ENCODE peak calls at places on chromosomes 3 and 15, in seven cellular contexts. One of them, this sample, is unnamed.

GRCh38 chr3:124260206-124260915 is 268.4 kb upstream of the ROPN1 start:
- DNase-seq in IMR-90: peak; percentile 73
- DNase-seq in AG04450: peak; percentile 50
- DNase-seq in epithelial cell of esophagus: peak; percentile 70
- DNase-seq in tibial nerve: peak; percentile 34
- DNase-seq in brain microvascular endothelial cell: peak; percentile 65
- DNase-seq in gastrocnemius medialis: peak; percentile 65
- DNase-seq in this sample: peak; percentile 51

GRCh38 chr3:48406443-48407431 is 23.1 kb downstream of the PLXNB1 start:
- DNase-seq in IMR-90: no peak
- DNase-seq in AG04450: no peak
- DNase-seq in epithelial cell of esophagus: no peak
- DNase-seq in tibial nerve: peak; percentile 3
- DNase-seq in brain microvascular endothelial cell: no peak
- DNase-seq in gastrocnemius medialis: no peak
- DNase-seq in this sample: no peak

GRCh38 chr15:29925227-29926082 is 103.2 kb upstream of the TJP1 start:
- DNase-seq in IMR-90: peak; percentile 80
- DNase-seq in AG04450: peak; percentile 44
- DNase-seq in epithelial cell of esophagus: peak; percentile 95
- DNase-seq in tibial nerve: peak; percentile 39
- DNase-seq in brain microvascular endothelial cell: peak; percentile 86
- DNase-seq in gastrocnemius medialis: no peak
- DNase-seq in this sample: peak; percentile 59

GRCh38 chr3:65595222-65595996 is 443.3 kb downstream of the MAGI1 start:
- DNase-seq in IMR-90: no peak
- DNase-seq in AG04450: no peak
- DNase-seq in epithelial cell of esophagus: no peak
- DNase-seq in tibial nerve: no peak
- DNase-seq in brain microvascular endothelial cell: no peak
- DNase-seq in gastrocnemius medialis: no peak
- DNase-seq in this sample: no peak

GRCh38 chr3:38960953-38961622 is 90.7 kb downstream of the SCN11A start:
- DNase-seq in IMR-90: peak; percentile 41
- DNase-seq in AG04450: no peak
- DNase-seq in epithelial cell of esophagus: peak; percentile 66
- DNase-seq in tibial nerve: peak; percentile 17
- DNase-seq in brain microvascular endothelial cell: peak; percentile 42
- DNase-seq in gastrocnemius medialis: no peak
- DNase-seq in this sample: peak; percentile 4

GRCh38 chr3:16427309-16427965 is 86.1 kb downstream of the RFTN1 start:
- DNase-seq in IMR-90: peak; percentile 97
- DNase-seq in AG04450: peak; percentile 89
- DNase-seq in epithelial cell of esophagus: peak; percentile 66
- DNase-seq in tibial nerve: peak; percentile 59
- DNase-seq in brain microvascular endothelial cell: peak; percentile 86
- DNase-seq in gastrocnemius medialis: peak; percentile 28
- DNase-seq in this sample: peak; percentile 60

GRCh38 chr3:56845505-56845904 is 43.8 kb upstream of the ARHGEF3 start:
- DNase-seq in IMR-90: no peak
- DNase-seq in AG04450: no peak
- DNase-seq in epithelial cell of esophagus: no peak
- DNase-seq in tibial nerve: no peak
- DNase-seq in brain microvascular endothelial cell: no peak
- DNase-seq in gastrocnemius medialis: no peak
- DNase-seq in this sample: no peak

GRCh38 chr3:54243262-54243931 is 121.0 kb downstream of the CACNA2D3 start:
- DNase-seq in IMR-90: no peak
- DNase-seq in AG04450: no peak
- DNase-seq in epithelial cell of esophagus: peak; percentile 11
- DNase-seq in tibial nerve: no peak
- DNase-seq in brain microvascular endothelial cell: no peak
- DNase-seq in gastrocnemius medialis: no peak
- DNase-seq in this sample: no peak

GRCh38 chr3:159844801-159845261 is 143.8 kb upstream of the IL12A start:
- DNase-seq in IMR-90: no peak
- DNase-seq in AG04450: no peak
- DNase-seq in epithelial cell of esophagus: no peak
- DNase-seq in tibial nerve: no peak
- DNase-seq in brain microvascular endothelial cell: no peak
- DNase-seq in gastrocnemius medialis: no peak
- DNase-seq in this sample: no peak

DNA sequence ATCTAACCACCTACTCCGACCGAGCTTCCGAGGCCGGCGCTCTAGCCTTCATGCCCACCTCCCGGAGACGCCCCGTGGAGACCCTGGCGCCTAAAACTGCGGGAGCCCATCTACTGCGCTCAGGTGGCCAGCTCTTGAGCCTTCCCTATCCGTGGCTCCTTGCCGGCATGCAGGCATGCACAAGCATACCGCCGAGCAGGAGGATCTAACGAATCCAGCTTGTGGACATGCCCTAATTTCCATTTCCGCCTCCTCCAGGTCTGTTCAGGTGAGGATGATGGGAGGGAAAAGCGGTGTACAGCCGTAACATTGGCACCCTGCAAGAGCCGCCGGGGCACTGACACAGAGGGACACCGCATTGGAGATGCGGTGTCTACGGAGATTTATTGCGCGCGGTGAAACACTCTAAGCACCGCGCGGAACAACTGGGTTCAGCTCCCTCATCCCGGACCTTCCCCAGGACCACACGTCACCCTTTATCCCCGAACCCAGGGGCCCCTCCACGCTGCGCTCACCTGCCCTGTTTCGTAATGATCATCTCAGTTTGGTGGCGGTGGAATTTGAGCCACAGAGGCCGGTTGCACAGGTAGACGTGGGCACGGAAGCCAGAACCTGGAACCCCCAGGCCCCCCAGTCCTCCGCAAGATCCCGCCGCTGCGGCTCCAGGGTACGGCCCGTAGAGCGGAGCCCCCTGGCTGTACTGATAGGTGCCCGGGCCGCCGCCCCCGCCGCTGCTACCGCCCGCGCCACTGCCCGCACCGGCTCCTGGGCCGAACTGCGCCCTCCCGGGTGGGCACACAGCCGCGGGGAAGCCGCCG is 1.0 kb downstream of the EOMES start:
- DNase-seq in IMR-90: no peak
- DNase-seq in AG04450: no peak
- DNase-seq in epithelial cell of esophagus: peak; percentile 70
- DNase-seq in tibial nerve: no peak
- DNase-seq in brain microvascular endothelial cell: no peak
- DNase-seq in gastrocnemius medialis: no peak
- DNase-seq in this sample: no peak
- TF ChIP-seq CTCF in IMR-90: no peak
- TF ChIP-seq CTCF in AG04450: peak; percentile 4
- TF ChIP-seq CTCF in epithelial cell of esophagus: no peak
- TF ChIP-seq CTCF in tibial nerve: no peak
- TF ChIP-seq CTCF in brain microvascular endothelial cell: no peak
- TF ChIP-seq CTCF in gastrocnemius medialis: no peak
- TF ChIP-seq CTCF in this sample: no peak

GRCh38 chr15:39124155-39124924 is 456.5 kb upstream of the THBS1 start:
- DNase-seq in IMR-90: peak; percentile 78
- DNase-seq in AG04450: no peak
- DNase-seq in epithelial cell of esophagus: peak; percentile 35
- DNase-seq in tibial nerve: no peak
- DNase-seq in brain microvascular endothelial cell: no peak
- DNase-seq in gastrocnemius medialis: no peak
- DNase-seq in this sample: no peak
- H3K4me3 ChIP-seq in IMR-90: no peak overlapping the region
- H3K4me3 ChIP-seq in AG04450: no peak overlapping the region
- H3K4me3 ChIP-seq in epithelial cell of esophagus: no peak overlapping the region
- H3K4me3 ChIP-seq in tibial nerve: no peak overlapping the region
- H3K4me3 ChIP-seq in brain microvascular endothelial cell: no peak overlapping the region
- H3K4me3 ChIP-seq in gastrocnemius medialis: no peak overlapping the region
- H3K4me3 ChIP-seq in this sample: no peak overlapping the region

GRCh38 chr3:61222428-61222827 is 28.8 kb downstream of the FHIT start:
- DNase-seq in IMR-90: no peak
- DNase-seq in AG04450: no peak
- DNase-seq in epithelial cell of esophagus: no peak
- DNase-seq in tibial nerve: no peak
- DNase-seq in brain microvascular endothelial cell: no peak
- DNase-seq in gastrocnemius medialis: no peak
- DNase-seq in this sample: no peak

GRCh38 chr3:61224823-61225222 is 26.4 kb downstream of the FHIT start:
- DNase-seq in IMR-90: no peak
- DNase-seq in AG04450: no peak
- DNase-seq in epithelial cell of esophagus: no peak
- DNase-seq in tibial nerve: no peak
- DNase-seq in brain microvascular endothelial cell: no peak
- DNase-seq in gastrocnemius medialis: no peak
- DNase-seq in this sample: no peak

GRCh38 chr3:61218508-61218907 is 32.7 kb downstream of the FHIT start:
- DNase-seq in IMR-90: no peak
- DNase-seq in AG04450: no peak
- DNase-seq in epithelial cell of esophagus: no peak
- DNase-seq in tibial nerve: no peak
- DNase-seq in brain microvascular endothelial cell: no peak
- DNase-seq in gastrocnemius medialis: no peak
- DNase-seq in this sample: no peak

GRCh38 chr3:61227799-61228198 is 23.5 kb downstream of the FHIT start:
- DNase-seq in IMR-90: no peak
- DNase-seq in AG04450: no peak
- DNase-seq in epithelial cell of esophagus: no peak
- DNase-seq in tibial nerve: no peak
- DNase-seq in brain microvascular endothelial cell: no peak
- DNase-seq in gastrocnemius medialis: no peak
- DNase-seq in this sample: no peak

DNA sequence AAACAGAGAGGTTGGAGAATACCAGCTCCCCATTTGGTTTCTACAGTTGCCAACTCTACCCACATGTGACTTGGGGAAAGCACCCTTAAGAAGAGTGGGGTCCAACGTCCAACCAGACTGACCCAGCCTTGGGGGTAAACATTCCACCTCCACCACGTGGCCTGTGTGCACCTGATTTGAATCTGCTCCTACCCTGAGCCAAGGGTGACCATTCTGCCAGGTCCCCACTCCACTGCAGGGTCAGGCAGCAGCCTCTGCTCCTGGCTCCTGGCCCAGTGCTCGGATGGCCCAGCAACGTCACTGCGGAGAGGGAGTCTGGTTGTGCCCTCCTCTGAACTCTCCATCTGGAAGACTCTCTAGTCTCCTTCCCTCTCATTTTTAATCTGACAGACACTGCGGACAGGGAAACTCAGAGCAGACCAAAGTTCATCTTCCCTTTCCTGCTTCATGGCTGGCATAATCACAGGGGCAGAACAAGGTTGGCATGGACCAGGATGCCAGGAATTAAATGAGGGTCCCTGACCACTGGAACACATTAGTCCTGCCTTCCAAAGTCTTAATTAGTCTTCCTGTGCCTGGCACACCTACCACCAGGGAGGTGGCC is 29.4 kb downstream of the FHIT start:
- DNase-seq in IMR-90: no peak
- DNase-seq in AG04450: no peak
- DNase-seq in epithelial cell of esophagus: no peak
- DNase-seq in tibial nerve: no peak
- DNase-seq in brain microvascular endothelial cell: no peak
- DNase-seq in gastrocnemius medialis: no peak
- DNase-seq in this sample: no peak
- TF ChIP-seq CTCF in IMR-90: no peak
- TF ChIP-seq CTCF in AG04450: no peak
- TF ChIP-seq CTCF in epithelial cell of esophagus: no peak
- TF ChIP-seq CTCF in tibial nerve: no peak
- TF ChIP-seq CTCF in brain microvascular endothelial cell: no peak
- TF ChIP-seq CTCF in gastrocnemius medialis: no peak
- TF ChIP-seq CTCF in this sample: no peak

GRCh38 chr15:39209548-39210211 is 371.2 kb upstream of the THBS1 start:
- DNase-seq in IMR-90: no peak
- DNase-seq in AG04450: no peak
- DNase-seq in epithelial cell of esophagus: no peak
- DNase-seq in tibial nerve: no peak
- DNase-seq in brain microvascular endothelial cell: no peak
- DNase-seq in gastrocnemius medialis: no peak
- DNase-seq in this sample: no peak

GRCh38 chr15:39207532-39208115 is 373.3 kb upstream of the THBS1 start:
- DNase-seq in IMR-90: no peak
- DNase-seq in AG04450: no peak
- DNase-seq in epithelial cell of esophagus: no peak
- DNase-seq in tibial nerve: no peak
- DNase-seq in brain microvascular endothelial cell: no peak
- DNase-seq in gastrocnemius medialis: no peak
- DNase-seq in this sample: no peak

GRCh38 chr15:39205506-39206371 is 375.1 kb upstream of the THBS1 start:
- DNase-seq in IMR-90: no peak
- DNase-seq in AG04450: no peak
- DNase-seq in epithelial cell of esophagus: peak; percentile 77
- DNase-seq in tibial nerve: no peak
- DNase-seq in brain microvascular endothelial cell: no peak
- DNase-seq in gastrocnemius medialis: no peak
- DNase-seq in this sample: no peak

GRCh38 chr15:39205081-39205480 is 375.8 kb upstream of the THBS1 start:
- DNase-seq in IMR-90: no peak
- DNase-seq in AG04450: no peak
- DNase-seq in epithelial cell of esophagus: peak; percentile 45
- DNase-seq in tibial nerve: no peak
- DNase-seq in brain microvascular endothelial cell: no peak
- DNase-seq in gastrocnemius medialis: no peak
- DNase-seq in this sample: no peak

GRCh38 chr15:39208187-39208586 is 372.7 kb upstream of the THBS1 start:
- DNase-seq in IMR-90: no peak
- DNase-seq in AG04450: no peak
- DNase-seq in epithelial cell of esophagus: no peak
- DNase-seq in tibial nerve: no peak
- DNase-seq in brain microvascular endothelial cell: no peak
- DNase-seq in gastrocnemius medialis: no peak
- DNase-seq in this sample: no peak
- H3K4me3 ChIP-seq in IMR-90: no peak overlapping the region
- H3K4me3 ChIP-seq in AG04450: no peak overlapping the region
- H3K4me3 ChIP-seq in epithelial cell of esophagus: no peak overlapping the region
- H3K4me3 ChIP-seq in tibial nerve: no peak overlapping the region
- H3K4me3 ChIP-seq in brain microvascular endothelial cell: no peak overlapping the region
- H3K4me3 ChIP-seq in gastrocnemius medialis: no peak overlapping the region
- H3K4me3 ChIP-seq in this sample: no peak overlapping the region

DNA sequence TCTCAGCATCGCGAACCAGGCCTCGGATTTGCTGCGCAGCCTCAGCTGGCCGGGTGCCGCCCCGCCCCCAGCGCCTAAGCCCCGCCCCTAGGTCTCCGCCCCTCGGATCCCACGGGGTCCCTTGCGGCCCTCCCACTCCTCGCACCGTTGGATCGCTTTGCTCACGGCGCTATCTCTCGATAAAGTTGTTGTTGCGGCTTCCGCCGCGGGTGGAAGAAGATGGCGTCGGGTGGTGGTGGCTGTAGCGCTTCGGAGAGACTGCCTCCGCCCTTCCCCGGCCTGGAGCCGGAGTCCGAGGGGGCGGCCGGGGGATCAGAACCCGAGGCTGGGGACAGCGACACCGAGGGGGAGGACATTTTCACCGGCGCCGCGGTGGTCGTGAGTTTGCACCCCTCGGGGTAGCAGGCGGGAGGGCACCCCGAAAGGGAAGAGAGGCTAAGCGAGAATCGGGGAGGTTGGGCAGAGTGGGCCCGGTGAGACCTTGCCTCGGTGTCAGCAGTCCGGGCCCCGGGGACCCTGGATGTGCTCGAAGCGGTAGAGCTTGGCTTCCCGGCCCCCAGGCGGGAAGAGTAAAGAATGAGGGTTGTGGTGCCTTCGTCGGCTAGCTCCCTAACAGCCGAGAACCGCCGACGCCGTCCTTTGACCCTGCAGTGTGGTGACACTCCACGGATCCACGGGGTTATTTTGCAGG is at the start of gene SNX1:
- DNase-seq in IMR-90: peak; percentile 94
- DNase-seq in AG04450: peak; percentile 81
- DNase-seq in epithelial cell of esophagus: peak; percentile 96
- DNase-seq in tibial nerve: peak; percentile 92
- DNase-seq in brain microvascular endothelial cell: peak; percentile 93
- DNase-seq in gastrocnemius medialis: peak; percentile 95
- DNase-seq in this sample: no peak
- TF ChIP-seq CTCF in IMR-90: no peak
- TF ChIP-seq CTCF in AG04450: no peak
- TF ChIP-seq CTCF in epithelial cell of esophagus: no peak
- TF ChIP-seq CTCF in tibial nerve: no peak
- TF ChIP-seq CTCF in brain microvascular endothelial cell: no peak
- TF ChIP-seq CTCF in gastrocnemius medialis: peak; percentile 34
- TF ChIP-seq CTCF in this sample: no peak